ENCODE peak calls at places on chromosomes 3 and 15, in nine cellular contexts. Z, C, U, P, M, K, G, S and H are unnamed samples. For H3K4me1, the result is how much of the 10 kb centered on the place peaks cover.

GRCh38 chr15:39584266-39584659 is 3.4 kb downstream of the THBS1 start:
- DNase-seq in Z (no peak), C (no peak), U (no peak), P (no peak), M (no peak), K (no peak), G (no peak), S (no peak), H (no peak)

GRCh38 chr3:76490064-76490463 is 549.8 kb upstream of the ROBO2 start:
- DNase-seq in Z (no peak), C (no peak), U (no peak), P (no peak), M (no peak), K (no peak), G (no peak), S (no peak), H (no peak)

GRCh38 chr3:31275038-31275562 is 257.6 kb upstream of the STT3B start:
- DNase-seq in Z (no peak), C (no peak), U (no peak), P (peak), M (no peak), K (no peak), G (peak), S (peak), H (no peak)

GRCh38 chr3:35721628-35722027 is 82.3 kb downstream of the ARPP21 start:
- DNase-seq in Z (no peak), C (no peak), U (no peak), P (no peak), M (no peak), K (no peak), G (peak), S (no peak), H (no peak)

GRCh38 chr3:194431553-194431952 is 32.5 kb upstream of the GP5 start:
- DNase-seq in Z (no peak), C (no peak), U (no peak), P (no peak), M (no peak), K (no peak), G (no peak), S (no peak), H (no peak)

GRCh38 chr15:81887913-81888312 is 157.9 kb downstream of the MEX3B start:
- DNase-seq in Z (no peak), C (no peak), U (no peak), P (no peak), M (no peak), K (no peak), G (peak), S (peak), H (no peak)

GRCh38 chr3:172279191-172279640 is 169.0 kb downstream of the GHSR start:
- DNase-seq in Z (no peak), C (no peak), U (no peak), P (no peak), M (no peak), K (no peak), G (peak), S (no peak), H (no peak)

GRCh38 chr15:77542491-77543001 is 90.2 kb downstream of the LINGO1 start:
- DNase-seq in Z (no peak), C (no peak), U (no peak), P (no peak), M (no peak), K (no peak), G (peak), S (peak), H (no peak)

GRCh38 chr3:102400766-102401165 is 34.0 kb upstream of the ZPLD1 start:
- DNase-seq in Z (no peak), C (no peak), U (no peak), P (no peak), M (no peak), K (no peak), G (peak), S (peak), H (no peak)

GRCh38 chr15:24898715-24899278 is 56.0 kb upstream of the SNRPN start:
- DNase-seq in Z (no peak), C (no peak), U (no peak), P (no peak), M (peak), K (no peak), G (peak), S (no peak), H (no peak)

GRCh38 chr3:23288286-23288685 is 85.2 kb downstream of the UBE2E2 start:
- DNase-seq in Z (no peak), C (no peak), U (no peak), P (no peak), M (peak), K (no peak), G (no peak), S (peak), H (no peak)

GRCh38 chr3:148923592-148923991 is 58.5 kb downstream of the CPA3 start:
- DNase-seq in Z (no peak), C (no peak), U (no peak), P (no peak), M (no peak), K (no peak), G (no peak), S (no peak), H (no peak)

GRCh38 chr3:90033242-90033641 is 925.8 kb downstream of the EPHA3 start:
- DNase-seq in Z (no peak), C (no peak), U (no peak), P (no peak), M (no peak), K (no peak), G (no peak), S (no peak), H (no peak)

GRCh38 chr3:141663993-141664392 is 74.1 kb upstream of the RNF7 start:
- DNase-seq in Z (no peak), C (no peak), U (no peak), P (no peak), M (peak), K (peak), G (peak), S (no peak), H (no peak)

GRCh38 chr3:46599590-46599989 is 12.7 kb upstream of the FAM240A start:
- DNase-seq in Z (no peak), C (no peak), U (no peak), P (no peak), M (no peak), K (no peak), G (no peak), S (no peak), H (no peak)

GRCh38 chr15:29322407-29322806 is 52.8 kb upstream of the NSMCE3 start:
- DNase-seq in Z (no peak), C (no peak), U (no peak), P (no peak), M (peak), K (no peak), G (peak), S (no peak), H (no peak)

GRCh38 chr15:45161666-45162065 is 26.1 kb downstream of the SHF start:
- DNase-seq in Z (no peak), C (no peak), U (no peak), P (no peak), M (no peak), K (no peak), G (no peak), S (no peak), H (no peak)

GRCh38 chr3:36525115-36525711 is 144.9 kb downstream of the STAC start:
- DNase-seq in Z (no peak), C (no peak), U (no peak), P (no peak), M (peak), K (no peak), G (peak), S (peak), H (no peak)

DNA sequence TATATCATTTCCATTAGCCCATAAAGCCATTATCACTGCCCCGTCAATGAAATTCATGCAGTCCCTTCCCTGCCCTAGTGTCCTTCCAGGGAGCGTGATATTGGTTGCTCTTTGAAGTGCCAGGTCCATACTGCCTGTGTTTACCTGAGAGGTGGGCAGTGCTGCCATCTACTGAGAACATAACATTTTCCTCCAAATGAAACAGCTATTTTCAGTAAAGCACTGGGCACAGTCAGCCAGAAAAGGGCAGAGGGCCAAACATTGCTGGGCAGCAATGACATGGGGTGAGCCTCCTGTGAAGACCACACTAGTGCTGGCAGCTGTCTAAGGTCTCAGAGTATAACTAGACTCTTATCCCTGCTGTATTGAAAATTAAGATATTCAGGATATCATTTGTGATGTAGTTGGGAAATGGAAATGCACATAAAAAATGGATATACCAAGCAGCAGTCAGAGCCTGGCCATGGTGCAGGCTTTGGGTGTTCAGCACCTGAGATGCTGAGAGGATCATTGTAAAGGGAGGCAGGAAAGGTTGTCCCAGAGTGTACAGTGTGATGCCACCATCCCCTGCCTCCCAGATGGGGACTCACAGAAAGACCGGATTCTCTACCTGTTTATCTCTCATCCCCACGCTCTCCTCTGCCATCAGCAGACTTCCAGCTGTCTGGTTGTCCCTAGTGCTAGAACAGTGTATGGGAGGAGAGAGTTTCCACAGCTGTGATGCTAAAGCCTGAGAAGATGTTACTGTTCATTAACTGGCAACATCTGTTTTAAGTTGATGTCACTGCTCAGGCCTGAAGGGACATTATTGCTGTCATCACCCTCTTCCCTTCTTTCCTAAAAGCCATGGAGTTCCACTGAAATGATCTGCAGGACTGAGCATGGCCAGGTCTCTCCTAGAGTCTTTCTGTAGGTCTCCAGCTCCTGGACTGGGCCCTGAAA is 108.8 kb downstream of the ARNT2 start:
- DNase-seq in Z (no peak), C (no peak), U (no peak), P (no peak), M (no peak), K (no peak), G (no peak), S (peak), H (no peak)
- TF ChIP-seq CTCF in Z (no peak), C (no peak), U (no peak), P (peak), M (peak), K (no peak), G (no peak), S (peak), H (peak)

GRCh38 chr15:79068790-79069189 is 21.8 kb downstream of the RASGRF1 start:
- DNase-seq in Z (no peak), C (no peak), U (no peak), P (no peak), M (no peak), K (no peak), G (no peak), S (no peak), H (no peak)
- H3K4me1 ChIP-seq in Z (under half), C (under half), U (under half), P (under half), M (under half), K (under half), G (under half), S (under half), H (under half)

DNA sequence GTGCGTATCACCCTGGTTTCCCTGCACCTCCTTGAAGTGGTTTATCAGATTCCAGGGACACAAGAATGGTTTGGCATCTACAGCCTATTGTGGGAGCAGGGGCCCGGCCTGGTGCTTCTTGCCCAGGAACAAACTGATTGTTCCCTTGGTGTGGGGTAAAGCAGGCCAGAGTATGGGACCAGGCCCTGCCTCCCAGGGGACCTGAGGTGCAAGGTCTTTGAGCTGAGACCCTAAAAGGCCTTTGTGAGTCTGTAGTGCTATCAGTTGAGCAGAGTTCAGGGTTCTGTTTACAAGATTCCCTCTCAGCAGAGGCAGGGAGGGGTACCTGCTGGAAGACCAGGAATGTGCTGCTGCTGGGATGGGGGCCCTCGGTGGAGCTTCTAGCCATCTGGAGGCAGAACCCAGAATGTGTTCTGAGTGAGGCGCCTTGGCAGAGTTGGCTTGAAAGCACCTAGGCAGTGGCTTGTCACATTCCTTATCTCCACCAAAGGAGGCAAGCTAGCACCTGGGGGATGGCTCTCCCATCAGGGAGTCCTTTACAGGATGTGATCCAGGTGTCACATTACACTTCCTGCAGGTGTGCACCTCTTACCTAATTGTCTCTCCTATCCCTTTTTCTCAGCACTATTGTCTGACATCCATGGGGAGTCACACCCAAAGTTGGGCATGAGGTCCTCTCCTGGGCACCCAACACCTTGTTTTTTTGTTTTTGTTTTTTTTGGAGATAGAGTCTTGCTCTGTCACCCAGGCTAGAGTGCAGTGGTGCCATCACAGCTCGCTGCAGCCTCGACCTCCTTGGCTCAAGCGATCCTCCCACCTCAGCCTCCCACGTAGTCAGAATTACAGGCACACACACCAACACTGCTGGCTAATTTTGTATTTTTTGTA is 13.1 kb downstream of the FLNB start:
- DNase-seq in Z (no peak), C (no peak), U (no peak), P (no peak), M (no peak), K (no peak), G (no peak), S (peak), H (no peak)
- H3K27ac ChIP-seq in Z (peak), C (peak), U (peak), P (peak), M (peak), K (peak), G (no peak), S (peak), H (peak)

DNA sequence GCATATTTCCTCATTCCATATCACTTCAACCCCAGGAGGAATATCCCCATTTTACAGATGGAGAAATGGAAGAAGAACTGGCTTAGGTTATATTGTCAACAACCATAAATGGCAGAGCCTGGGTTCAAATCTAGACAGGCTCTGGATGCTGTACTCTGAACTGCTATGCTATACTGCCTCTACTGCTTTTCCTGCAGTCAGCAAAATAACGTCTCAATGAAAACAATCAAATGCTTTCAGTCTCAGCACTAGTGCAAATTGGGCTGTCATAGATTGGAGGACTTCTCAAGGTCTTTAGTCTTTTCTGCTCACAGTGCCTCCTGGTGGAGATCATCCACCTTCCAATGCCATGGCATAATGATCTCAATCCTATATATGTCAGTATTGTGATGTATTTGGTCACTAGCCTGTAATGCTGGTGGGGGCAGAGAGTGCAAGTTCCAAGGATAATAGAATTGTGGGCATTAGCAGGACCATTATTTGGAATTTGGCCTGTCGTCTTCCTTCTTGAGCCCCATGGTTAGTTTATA is 285.0 kb downstream of the CLSTN2 start:
- DNase-seq in Z (no peak), C (no peak), U (no peak), P (no peak), M (no peak), K (no peak), G (no peak), S (no peak), H (no peak)
- TF ChIP-seq CTCF in Z (no peak), C (no peak), U (no peak), P (no peak), M (no peak), K (no peak), G (no peak), S (peak), H (no peak)

DNA sequence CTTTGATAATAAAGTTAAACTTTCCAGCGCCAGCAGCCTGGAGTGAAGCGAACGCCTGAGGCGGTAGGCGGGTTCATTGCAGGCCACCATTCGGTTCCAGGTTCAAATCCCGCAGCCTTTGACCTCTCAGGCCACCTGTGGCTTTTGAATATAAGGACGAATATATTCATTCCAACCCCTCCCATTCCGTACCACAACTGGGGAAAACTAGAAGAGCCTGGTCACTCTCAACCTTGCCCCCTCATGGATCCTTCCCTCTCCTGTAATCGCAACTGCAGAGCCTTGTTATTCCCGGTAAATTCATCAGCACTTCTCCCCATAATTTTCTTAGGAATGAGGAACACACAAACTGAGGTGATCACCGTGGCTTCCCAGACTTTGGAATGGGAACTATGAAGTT is 35.2 kb downstream of the ZIC4 start:
- DNase-seq in Z (no peak), C (no peak), U (no peak), P (no peak), M (no peak), K (no peak), G (no peak), S (no peak), H (no peak)
- H3K4me1 ChIP-seq in Z (under half), C (under half), U (under half), P (under half), M (under half), K (under half), G (under half), S (under half), H (under half)